ENCODE peak calls at places on chromosomes 12 and 14, in seven cellular contexts. U is GM23338, K is cardiac fibroblast, X is natural killer cell, H is GM10248, S is A673, P is AG04450. Z is an unnamed sample.

GRCh38 chr14:69133206-69134125 is 19.5 kb downstream of the DCAF5 start:
- DNase-seq in U (no peak), K (peak; percentile 82), X (no peak), H (no peak), S (peak; percentile 54), P (no peak), Z (no peak)

GRCh38 chr14:34872822-34873590 is 2.2 kb downstream of the BAZ1A start:
- DNase-seq in U (peak; percentile 16), K (peak; percentile 57), X (no peak), H (no peak), S (peak; percentile 30), P (no peak), Z (no peak)

GRCh38 chr12:70190252-70191010 is 52.8 kb upstream of the CNOT2 start:
- DNase-seq in U (no peak), K (peak; percentile 39), X (no peak), H (no peak), S (peak; percentile 88), P (no peak), Z (no peak)

GRCh38 chr14:103161054-103161397 is 37.8 kb downstream of the TNFAIP2 start:
- DNase-seq in U (no peak), K (peak; percentile 58), X (no peak), H (no peak), S (no peak), P (no peak), Z (no peak)

GRCh38 chr14:52312872-52313492 is 1.1 kb upstream of the PTGER2 start:
- DNase-seq in U (no peak), K (peak; percentile 56), X (no peak), H (no peak), S (no peak), P (no peak), Z (no peak)

GRCh38 chr12:90253674-90254181 is 545.1 kb upstream of the ATP2B1 start:
- DNase-seq in U (peak; percentile 35), K (peak; percentile 83), X (peak; percentile 22), H (peak; percentile 50), S (no peak), P (peak; percentile 58), Z (peak; percentile 94)

GRCh38 chr12:47828967-47829482 is 9.3 kb upstream of the HDAC7 start:
- DNase-seq in U (peak; percentile 76), K (peak; percentile 87), X (no peak), H (no peak), S (peak; percentile 51), P (no peak), Z (no peak)

GRCh38 chr12:55446334-55446733 is 2.5 kb downstream of the OR6C2 start:
- DNase-seq in U (peak; percentile 11), K (no peak), X (no peak), H (no peak), S (no peak), P (no peak), Z (no peak)

GRCh38 chr12:45369065-45369464 is 153.2 kb downstream of the ANO6 start:
- DNase-seq in U (no peak), K (peak; percentile 65), X (no peak), H (no peak), S (no peak), P (peak; percentile 23), Z (no peak)

GRCh38 chr14:35205737-35206136 is 83.4 kb downstream of the PRORP start:
- DNase-seq in U (no peak), K (no peak), X (no peak), H (no peak), S (no peak), P (no peak), Z (no peak)

GRCh38 chr14:38197001-38197760 is 10.5 kb upstream of the SSTR1 start:
- DNase-seq in U (peak; percentile 23), K (peak; percentile 14), X (no peak), H (no peak), S (peak; percentile 43), P (no peak), Z (no peak)

GRCh38 chr12:45208604-45209487 is 7.0 kb upstream of the ANO6 start:
- DNase-seq in U (no peak), K (peak; percentile 45), X (no peak), H (no peak), S (no peak), P (no peak), Z (no peak)

DNA sequence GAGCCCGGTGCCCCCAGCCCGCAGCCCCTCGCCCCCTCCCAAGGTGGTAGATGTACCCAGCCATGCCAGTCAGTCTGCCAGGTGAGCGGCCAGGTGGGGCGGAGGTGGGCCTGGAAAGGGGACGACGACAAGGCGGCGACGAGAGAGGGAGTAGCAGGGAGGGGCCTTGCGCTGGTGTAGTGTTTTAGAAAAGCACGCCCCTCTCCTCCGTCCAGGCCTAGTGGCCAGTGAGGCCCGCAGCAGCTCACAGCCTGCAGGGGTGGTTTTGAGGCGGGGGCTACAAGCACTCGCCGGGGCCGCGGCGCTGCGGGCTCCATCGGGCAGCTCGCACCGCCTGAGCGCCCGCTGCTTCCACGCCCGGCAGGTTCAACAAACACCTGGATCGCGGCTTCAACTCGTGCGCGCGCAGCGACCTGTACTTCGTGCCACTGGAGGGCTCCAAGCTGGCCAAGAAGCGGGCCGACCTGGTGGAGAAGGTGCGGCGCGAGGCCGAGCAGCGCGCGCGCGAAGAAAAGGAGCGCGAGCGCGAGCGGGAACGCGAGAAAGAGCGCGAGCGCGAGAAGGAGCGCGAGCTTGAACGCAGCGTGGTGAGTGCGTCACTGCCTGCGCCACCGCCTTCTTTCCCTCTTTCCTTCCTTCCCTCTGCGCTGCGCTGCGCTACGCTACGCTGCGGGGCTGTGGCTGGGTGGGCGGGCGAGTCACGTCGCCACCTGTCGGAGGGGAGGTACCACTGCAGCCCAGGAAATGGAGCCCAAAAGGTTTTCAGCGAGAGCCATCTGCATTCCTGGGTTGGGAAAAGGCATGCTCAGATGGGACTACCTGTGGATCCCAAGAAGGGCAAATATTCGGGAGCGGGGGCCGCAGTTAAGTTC is 5.9 kb upstream of the RNU7-1 start:
- DNase-seq in U (peak; percentile 98), K (peak; percentile 94), X (peak; percentile 88), H (peak; percentile 87), S (peak; percentile 98), P (peak; percentile 84), Z (peak; percentile 54)
- TF ChIP-seq CTCF in U (peak; percentile 82), K (peak; percentile 95), X (peak; percentile 86), H (peak; percentile 98), S (peak; percentile 99), P (peak; percentile 93), Z (peak; percentile 92)

GRCh38 chr12:132766380-132767085 is 4.9 kb upstream of the ANKLE2 start:
- DNase-seq in U (no peak), K (peak; percentile 66), X (no peak), H (no peak), S (peak; percentile 85), P (no peak), Z (no peak)

GRCh38 chr12:132764231-132764630 is 2.6 kb upstream of the ANKLE2 start:
- DNase-seq in U (no peak), K (no peak), X (no peak), H (no peak), S (no peak), P (no peak), Z (no peak)

GRCh38 chr12:132761032-132761910 is at the start of gene ANKLE2:
- DNase-seq in U (peak; percentile 50), K (peak; percentile 59), X (peak; percentile 47), H (peak; percentile 81), S (peak; percentile 56), P (no peak), Z (no peak)

GRCh38 chr12:132765366-132765765 is 3.7 kb upstream of the ANKLE2 start:
- DNase-seq in U (no peak), K (no peak), X (no peak), H (no peak), S (no peak), P (no peak), Z (no peak)

GRCh38 chr12:132761911-132762583 is 415 bp upstream of the ANKLE2 start:
- DNase-seq in U (peak; percentile 92), K (peak; percentile 93), X (peak; percentile 82), H (peak; percentile 97), S (peak; percentile 94), P (no peak), Z (peak; percentile 50)
- TF ChIP-seq CTCF in U (no peak), K (peak; percentile 7), X (no peak), H (peak; percentile 29), S (no peak), P (peak; percentile 2), Z (peak; percentile 2)

GRCh38 chr14:104968541-104969401 is 9.4 kb downstream of the AHNAK2 start:
- DNase-seq in U (no peak), K (peak; percentile 48), X (no peak), H (no peak), S (peak; percentile 36), P (no peak), Z (no peak)

GRCh38 chr14:104968153-104968527 is 10.0 kb downstream of the AHNAK2 start:
- DNase-seq in U (peak; percentile 73), K (peak; percentile 61), X (no peak), H (no peak), S (peak; percentile 60), P (no peak), Z (no peak)

GRCh38 chr14:104966261-104967143 is 11.7 kb downstream of the AHNAK2 start:
- DNase-seq in U (no peak), K (no peak), X (no peak), H (no peak), S (no peak), P (no peak), Z (no peak)

GRCh38 chr14:104967144-104967413 is 11.1 kb downstream of the AHNAK2 start:
- DNase-seq in U (no peak), K (no peak), X (no peak), H (no peak), S (no peak), P (no peak), Z (no peak)

GRCh38 chr14:104967414-104968152 is 10.6 kb downstream of the AHNAK2 start:
- DNase-seq in U (peak; percentile 65), K (peak; percentile 58), X (no peak), H (no peak), S (no peak), P (no peak), Z (no peak)
- TF ChIP-seq CTCF in U (no peak), K (no peak), X (no peak), H (no peak), S (no peak), P (no peak), Z (no peak)

GRCh38 chr12:109813810-109814416 is 19.3 kb downstream of the TRPV4 start:
- DNase-seq in U (no peak), K (no peak), X (no peak), H (no peak), S (no peak), P (no peak), Z (no peak)

GRCh38 chr12:109814600-109814999 is 18.6 kb downstream of the TRPV4 start:
- DNase-seq in U (no peak), K (no peak), X (no peak), H (no peak), S (no peak), P (no peak), Z (no peak)

GRCh38 chr12:109810954-109811623 is 22.1 kb downstream of the TRPV4 start:
- DNase-seq in U (no peak), K (no peak), X (no peak), H (no peak), S (no peak), P (no peak), Z (no peak)

GRCh38 chr12:109808876-109809646 is 24.1 kb downstream of the TRPV4 start:
- DNase-seq in U (no peak), K (no peak), X (no peak), H (no peak), S (no peak), P (no peak), Z (no peak)

DNA sequence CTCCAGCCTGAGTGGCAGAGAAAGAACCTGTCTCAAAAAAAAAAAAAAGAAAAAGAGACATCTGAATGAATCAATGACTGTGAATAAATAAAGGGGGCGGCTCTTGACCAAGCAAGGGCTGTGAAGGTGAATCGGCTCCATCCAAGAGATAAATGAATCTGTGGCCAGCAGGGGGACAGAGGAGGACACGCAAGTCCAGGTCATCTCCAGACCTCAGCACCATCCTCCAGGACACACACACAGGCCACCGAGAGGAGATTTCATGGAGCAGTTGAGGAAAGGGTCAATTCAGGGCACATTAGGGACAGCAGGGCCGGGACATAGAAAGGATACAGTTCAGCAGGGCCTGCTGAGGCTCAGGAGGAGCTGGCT is 21.6 kb downstream of the TRPV4 start:
- DNase-seq in U (peak; percentile 38), K (no peak), X (no peak), H (no peak), S (no peak), P (no peak), Z (no peak)
- TF ChIP-seq CTCF in U (no peak), K (peak; percentile 12), X (no peak), H (no peak), S (no peak), P (peak; percentile 14), Z (peak; percentile 3)